ENCODE peak calls at places on chromosomes 5 and 9, in eight cellular contexts. R is lung, N is heart left ventricle, M is adipocyte, C is WERI-Rb-1, U is left ventricle myocardium inferior, Q is sigmoid colon, W is SJSA1. O is an unnamed sample. For H3K36me3, the result is how much of the 10 kb centered on the place peaks cover.

GRCh38 chr9:116101516-116101915 is 52.1 kb upstream of the PAPPA start:
- DNase-seq in N (no peak), R (no peak), C (no peak), M (no peak), W (no peak), U (no peak), Q (no peak), O (no peak)

GRCh38 chr9:19965336-19965735 is 176.5 kb upstream of the SLC24A2 start:
- DNase-seq in C (no peak), Q (no peak), W (no peak), N (no peak), R (no peak), U (no peak), M (peak), O (no peak)

GRCh38 chr5:138000102-138000723 is 32.7 kb downstream of the FAM13B start:
- DNase-seq in R (no peak), N (no peak), C (no peak), U (no peak), Q (no peak), W (no peak), M (no peak), O (no peak)

GRCh38 chr5:99275128-99275527 is 346.3 kb upstream of the CHD1 start:
- DNase-seq in W (no peak), M (no peak), Q (no peak), N (no peak), U (no peak), C (no peak), R (no peak), O (no peak)

GRCh38 chr5:179759961-179760541 is 27.4 kb downstream of the MAML1 start:
- DNase-seq in U (no peak), M (no peak), W (no peak), R (no peak), N (no peak), C (no peak), Q (no peak), O (no peak)

GRCh38 chr5:7010578-7010977 is 297.3 kb downstream of the TENT4A start:
- DNase-seq in M (no peak), Q (no peak), W (no peak), R (no peak), C (no peak), U (no peak), N (no peak), O (no peak)

GRCh38 chr9:1100945-1101344 is 50.8 kb downstream of the DMRT2 start:
- DNase-seq in R (peak), N (no peak), C (peak), U (peak), W (no peak), M (peak), Q (no peak), O (no peak)

GRCh38 chr5:149629421-149629820 is 48.1 kb downstream of the ARHGEF37 start:
- DNase-seq in Q (peak), C (no peak), W (no peak), R (no peak), U (no peak), M (no peak), N (no peak), O (no peak)

GRCh38 chr5:154860123-154860522 is 1.7 kb downstream of the CNOT8 start:
- DNase-seq in C (no peak), Q (peak), M (peak), U (no peak), R (peak), W (no peak), N (no peak), O (no peak)

GRCh38 chr9:86821011-86821845 is 126.1 kb downstream of the GAS1 start:
- DNase-seq in Q (no peak), U (no peak), M (peak), W (no peak), R (no peak), N (no peak), C (no peak), O (no peak)

GRCh38 chr9:4780651-4781050 is 12.1 kb upstream of the RCL1 start:
- DNase-seq in U (no peak), Q (no peak), M (no peak), R (no peak), C (no peak), W (no peak), N (no peak), O (no peak)

GRCh38 chr5:83253731-83254130 is 176.4 kb downstream of the XRCC4 start:
- DNase-seq in M (peak), R (no peak), N (no peak), U (no peak), C (no peak), Q (no peak), W (no peak), O (no peak)

GRCh38 chr5:178216088-178216534 is 11.8 kb downstream of the HNRNPAB start:
- DNase-seq in U (no peak), W (no peak), M (no peak), Q (no peak), R (no peak), C (no peak), N (no peak), O (no peak)

GRCh38 chr5:38086777-38087176 is 171.6 kb upstream of the EGFLAM start:
- DNase-seq in N (no peak), C (no peak), Q (no peak), W (no peak), M (no peak), U (no peak), R (no peak), O (no peak)

GRCh38 chr9:130662927-130663257 is 1.5 kb upstream of the PRDM12 start:
- DNase-seq in C (no peak), W (no peak), R (no peak), M (no peak), Q (no peak), N (peak), U (no peak), O (no peak)

GRCh38 chr9:76877961-76878360 is 28.0 kb downstream of the PRUNE2 start:
- DNase-seq in R (no peak), M (no peak), W (no peak), N (no peak), U (no peak), C (no peak), Q (no peak), O (no peak)

GRCh38 chr5:66757834-66758396 is 161.7 kb downstream of the MAST4 start:
- DNase-seq in M (no peak), C (no peak), Q (no peak), R (no peak), U (no peak), W (no peak), N (no peak), O (no peak)

GRCh38 chr5:157845894-157846598 is 12.9 kb downstream of the CLINT1 start:
- DNase-seq in N (no peak), W (no peak), U (no peak), C (no peak), R (no peak), M (no peak), Q (no peak), O (no peak)

GRCh38 chr5:73300520-73301207 is 127.7 kb downstream of the TMEM174 start:
- DNase-seq in Q (no peak), M (no peak), W (no peak), N (no peak), R (no peak), U (no peak), C (no peak), O (no peak)

GRCh38 chr9:127450170-127450830 is 906 bp downstream of the RPL12 start:
- DNase-seq in Q (no peak), R (no peak), U (no peak), C (no peak), N (no peak), W (no peak), M (peak), O (no peak)

GRCh38 chr5:122154910-122155309 is 25.6 kb downstream of the ZNF474 start:
- DNase-seq in Q (peak), W (peak), U (no peak), M (peak), N (no peak), C (no peak), R (no peak), O (no peak)

GRCh38 chr9:124725068-124725452 is 46.1 kb downstream of the NR6A1 start:
- DNase-seq in R (no peak), W (no peak), U (no peak), Q (no peak), N (no peak), C (no peak), M (no peak), O (no peak)

GRCh38 chr9:27362447-27363210 is 65.7 kb upstream of the EQTN start:
- DNase-seq in R (no peak), N (no peak), M (no peak), U (no peak), C (peak), Q (no peak), W (no peak), O (no peak)

GRCh38 chr5:125478599-125478998 is 732.2 kb upstream of the ZNF608 start:
- DNase-seq in W (no peak), M (no peak), U (no peak), C (no peak), N (no peak), R (no peak), Q (no peak), O (no peak)

GRCh38 chr9:32490601-32491000 is 35.4 kb downstream of the RIGI start:
- DNase-seq in N (no peak), W (no peak), M (no peak), R (no peak), U (no peak), Q (no peak), C (no peak), O (no peak)

GRCh38 chr9:21465859-21466518 is 16.1 kb downstream of the IFNE start:
- DNase-seq in R (no peak), U (no peak), W (peak), Q (no peak), N (no peak), C (no peak), M (peak), O (no peak)

GRCh38 chr9:12414514-12414913 is 278.7 kb upstream of the TYRP1 start:
- DNase-seq in M (peak), U (no peak), C (no peak), Q (no peak), W (no peak), N (no peak), R (no peak), O (no peak)

GRCh38 chr9:134781895-134782294 is 98.7 kb upstream of the FCN2 start:
- DNase-seq in C (peak), R (no peak), Q (no peak), U (no peak), M (no peak), W (no peak), N (no peak), O (no peak)

GRCh38 chr9:103037508-103038477 is 42.7 kb downstream of the CYLC2 start:
- DNase-seq in N (peak), U (peak), Q (no peak), R (no peak), C (no peak), M (no peak), W (no peak), O (no peak)

GRCh38 chr5:5025774-5026406 is 114.2 kb upstream of the ADAMTS16 start:
- DNase-seq in C (no peak), Q (no peak), N (no peak), U (no peak), R (no peak), W (peak), M (no peak), O (no peak)

GRCh38 chr5:19928556-19929421 is 59.2 kb downstream of the CDH18 start:
- DNase-seq in Q (no peak), C (peak), M (peak), R (no peak), W (no peak), U (no peak), N (no peak), O (no peak)

GRCh38 chr9:21121079-21121478 is 20.6 kb downstream of the IFNW1 start:
- DNase-seq in M (no peak), C (no peak), N (no peak), U (no peak), Q (no peak), R (no peak), W (no peak), O (no peak)

DNA sequence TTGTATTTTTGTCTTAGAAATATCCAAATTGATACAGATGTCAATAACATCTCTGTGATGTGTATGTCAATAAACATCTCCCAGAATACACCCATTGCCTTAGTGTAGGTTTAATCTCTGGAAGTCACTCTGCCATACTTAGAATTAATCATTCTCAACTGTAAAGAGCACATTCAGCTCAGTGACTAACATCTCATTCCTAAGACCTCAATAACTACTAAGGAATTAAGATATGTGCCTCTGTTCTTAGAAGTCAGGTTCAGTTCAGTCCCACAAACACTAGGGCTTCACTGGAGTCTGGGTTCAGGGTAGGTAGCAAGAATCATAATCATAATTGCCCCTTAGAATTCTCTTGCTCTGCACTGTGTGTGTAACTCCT is 31.7 kb downstream of the UGCG start:
- DNase-seq in U (no peak), N (no peak), C (no peak), Q (no peak), M (no peak), W (no peak), R (no peak), O (no peak)
- H3K36me3 ChIP-seq in U (half or more), N (half or more), C (half or more), Q (half or more), M (half or more), W (half or more), R (under half), O (under half)

GRCh38 chr5:1501372-1502045 is 22.3 kb downstream of the LPCAT1 start:
- DNase-seq in M (no peak), U (no peak), C (no peak), R (no peak), W (no peak), Q (no peak), N (no peak), O (no peak)
- H3K36me3 ChIP-seq in M (under half), U (under half), C (under half), R (under half), W (under half), Q (under half), N (under half), O (under half)

DNA sequence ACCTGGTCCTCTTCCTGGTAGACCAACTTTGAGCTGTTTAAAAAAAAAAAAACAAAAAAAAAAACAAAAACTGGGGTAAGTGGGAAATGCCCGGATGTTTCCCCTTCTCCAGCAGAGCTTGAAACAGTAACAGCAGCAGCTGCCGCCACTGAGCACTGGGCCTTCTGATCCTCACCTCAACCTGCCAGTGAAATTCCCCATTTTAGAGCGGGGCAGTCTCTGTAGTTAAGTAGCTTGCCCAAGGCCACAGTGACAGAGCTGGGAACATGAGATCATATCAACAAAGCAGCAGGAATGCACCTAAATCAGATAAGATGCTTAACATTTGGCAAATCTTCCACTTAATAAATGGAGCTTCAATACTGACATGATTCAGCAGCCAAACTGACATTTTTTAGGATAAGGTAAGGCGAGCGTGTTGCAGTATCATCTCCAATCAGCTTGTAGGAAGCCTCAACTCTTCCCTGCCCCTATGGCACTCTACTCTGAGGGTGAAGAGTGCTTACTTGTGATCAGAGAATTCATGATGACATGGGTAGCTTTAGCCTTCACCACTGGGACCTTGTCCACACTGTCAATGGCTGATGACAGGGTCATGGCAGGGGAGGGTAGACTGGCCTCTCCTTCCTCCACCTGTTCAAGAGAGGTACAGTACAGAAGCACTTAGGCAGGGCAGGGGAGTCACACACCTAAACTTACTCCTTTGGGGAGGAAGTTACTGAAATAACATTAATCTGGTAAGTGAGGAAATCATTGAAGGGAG is 9.3 kb downstream of the KIAA1191 start:
- DNase-seq in U (no peak), N (no peak), R (no peak), C (no peak), M (no peak), W (no peak), Q (no peak), O (no peak)
- H3K36me3 ChIP-seq in U (half or more), N (half or more), R (under half), C (half or more), M (half or more), W (half or more), Q (half or more), O (half or more)

DNA sequence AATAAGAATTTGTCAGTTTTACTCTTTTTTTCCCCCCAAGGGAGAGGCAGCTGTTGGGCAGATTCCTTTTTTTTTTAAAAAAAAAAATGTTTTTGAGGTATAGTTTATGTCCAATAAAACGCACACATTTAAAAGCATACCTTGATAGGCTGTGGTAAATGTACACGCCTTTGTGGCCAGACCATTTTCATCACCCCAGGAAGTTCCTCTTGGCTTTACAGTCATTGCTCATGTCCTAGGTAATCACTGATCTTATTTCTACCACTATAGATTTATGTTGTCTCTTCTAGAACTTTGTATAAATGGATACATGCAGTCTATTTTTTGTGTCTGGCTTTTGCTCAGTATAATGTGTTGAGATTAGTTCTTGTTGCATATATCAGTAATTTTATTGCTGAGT is 9.8 kb downstream of the SUB1 start:
- DNase-seq in N (no peak), Q (no peak), W (no peak), R (no peak), C (no peak), M (no peak), U (no peak), O (no peak)
- H3K36me3 ChIP-seq in N (half or more), Q (half or more), W (half or more), R (under half), C (half or more), M (half or more), U (half or more), O (under half)

GRCh38 chr5:135369952-135370351 is 29.1 kb downstream of the MACROH2A1 start:
- DNase-seq in U (no peak), Q (no peak), R (no peak), M (no peak), C (no peak), W (no peak), N (no peak), O (no peak)

GRCh38 chr5:135365281-135365680 is 33.8 kb downstream of the MACROH2A1 start:
- DNase-seq in U (no peak), M (no peak), N (no peak), W (no peak), C (no peak), R (no peak), Q (no peak), O (no peak)

GRCh38 chr5:135364416-135365262 is 34.4 kb downstream of the MACROH2A1 start:
- DNase-seq in W (no peak), Q (no peak), M (no peak), N (no peak), U (no peak), R (no peak), C (no peak), O (no peak)

GRCh38 chr5:135367070-135367469 is 32.0 kb downstream of the MACROH2A1 start:
- DNase-seq in M (peak), R (no peak), U (no peak), Q (no peak), W (peak), C (no peak), N (no peak), O (no peak)

GRCh38 chr5:135367554-135367953 is 31.5 kb downstream of the MACROH2A1 start:
- DNase-seq in C (no peak), Q (no peak), M (peak), W (no peak), U (no peak), R (no peak), N (no peak), O (no peak)
- H3K36me3 ChIP-seq in C (half or more), Q (under half), M (half or more), W (half or more), U (under half), R (under half), N (half or more), O (under half)

GRCh38 chr5:144361406-144361805 is 190.7 kb downstream of the KCTD16 start:
- DNase-seq in R (no peak), N (no peak), C (no peak), Q (no peak), M (peak), U (no peak), W (peak), O (no peak)

GRCh38 chr5:144352732-144353317 is 182.2 kb downstream of the KCTD16 start:
- DNase-seq in C (no peak), Q (no peak), N (no peak), R (no peak), U (no peak), W (no peak), M (peak), O (no peak)

GRCh38 chr5:144352318-144352717 is 181.6 kb downstream of the KCTD16 start:
- DNase-seq in R (no peak), U (no peak), M (peak), C (no peak), W (no peak), N (no peak), Q (no peak), O (no peak)

DNA sequence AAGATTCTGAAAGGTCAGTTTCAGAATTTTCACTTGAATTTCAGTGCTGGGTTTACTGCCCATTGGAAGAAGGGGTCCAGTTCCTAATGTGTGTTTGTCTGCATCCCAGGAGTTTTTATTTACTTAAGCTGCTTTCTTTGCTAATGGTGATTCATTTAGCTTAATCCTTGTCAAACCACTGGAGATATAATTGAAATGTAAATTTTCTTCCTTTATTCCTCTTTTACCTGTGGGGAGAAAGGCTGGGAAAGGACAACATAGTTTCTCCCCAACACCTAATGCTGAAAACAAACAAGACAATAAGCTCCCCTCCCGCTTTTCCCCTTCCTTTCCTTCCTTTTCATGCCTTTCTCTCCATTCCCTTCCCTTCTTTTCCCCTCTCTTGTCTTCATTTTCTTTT is 185.8 kb downstream of the KCTD16 start:
- DNase-seq in Q (no peak), U (no peak), R (no peak), M (no peak), W (no peak), C (no peak), N (no peak), O (no peak)
- H3K36me3 ChIP-seq in Q (under half), U (under half), R (under half), M (under half), W (under half), C (under half), N (under half), O (under half)

DNA sequence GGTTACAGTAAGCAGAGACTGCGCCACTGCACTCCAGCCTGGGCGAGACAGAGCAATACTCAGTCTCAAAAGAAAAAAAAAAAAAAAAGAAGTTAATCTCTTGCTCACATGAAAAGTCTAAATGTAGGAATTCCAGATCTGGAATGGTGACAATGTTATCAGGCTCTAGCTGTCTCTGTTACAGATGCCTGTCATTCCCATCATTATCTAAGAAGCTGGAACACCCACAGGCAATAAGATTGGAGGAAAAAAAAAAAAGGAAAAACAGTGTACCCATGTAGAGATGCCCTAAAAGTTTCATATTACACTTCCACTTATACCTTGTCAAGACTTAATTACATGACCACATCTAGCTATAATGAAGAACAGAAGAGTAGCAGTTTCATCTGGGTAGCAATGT is 38.2 kb downstream of the PTBP3 start:
- DNase-seq in U (no peak), W (no peak), R (no peak), N (no peak), Q (no peak), M (no peak), C (no peak), O (no peak)
- H3K36me3 ChIP-seq in U (under half), W (under half), R (under half), N (under half), Q (under half), M (under half), C (under half), O (under half)

GRCh38 chr9:114362394-114362793 is 25.4 kb downstream of the AKNA start:
- DNase-seq in Q (peak), U (no peak), W (no peak), M (no peak), N (no peak), C (no peak), R (no peak), O (no peak)
- H3K36me3 ChIP-seq in Q (half or more), U (half or more), W (under half), M (half or more), N (half or more), C (half or more), R (under half), O (under half)